ENCODE peak calls at places on chromosomes 16 and 17, in six cellular contexts. E is stomach, S is lower lobe of right lung, R is cardiac fibroblast, T is fibroblast of pulmonary artery, C is heart right ventricle. F is an unnamed sample.

GRCh38 chr17:48542114-48542955 is 2.6 kb downstream of the HOXB2 start:
- DNase-seq in S (no peak), E (no peak), R (peak; percentile 66), T (peak; percentile 51), C (peak; percentile 21), F (no peak)

GRCh38 chr17:64994781-64995538 is 61.6 kb downstream of the GNA13 start:
- DNase-seq in E (no peak), C (no peak), R (no peak), T (no peak), S (no peak), F (no peak)

GRCh38 chr17:50908860-50909764 is 43.0 kb upstream of the TOB1 start:
- DNase-seq in S (peak; percentile 83), E (peak; percentile 95), R (no peak), T (no peak), C (peak; percentile 71), F (peak; percentile 83)

GRCh38 chr16:70685938-70686375 is at the start of gene MTSS2:
- DNase-seq in E (peak; percentile 83), R (peak; percentile 71), T (peak; percentile 83), S (peak; percentile 86), C (peak; percentile 89), F (peak; percentile 32)

GRCh38 chr17:82967268-82968032 is 112.0 kb upstream of the METRNL start:
- DNase-seq in R (no peak), E (no peak), S (no peak), T (no peak), C (no peak), F (no peak)

GRCh38 chr17:57817299-57817698 is 32.5 kb downstream of the MRPS23 start:
- DNase-seq in R (no peak), E (no peak), T (no peak), S (no peak), C (no peak), F (no peak)

GRCh38 chr16:53732296-53732929 is 28.5 kb downstream of the FTO start:
- DNase-seq in S (no peak), E (peak; percentile 53), C (no peak), R (no peak), T (peak; percentile 29), F (peak; percentile 88)

GRCh38 chr16:9003322-9003721 is 39.6 kb upstream of the USP7 start:
- DNase-seq in T (no peak), E (peak; percentile 86), C (no peak), R (no peak), S (peak; percentile 49), F (peak; percentile 92)

GRCh38 chr17:33778505-33779398 is 476.3 kb upstream of the CCL2 start:
- DNase-seq in E (peak; percentile 28), R (peak; percentile 67), C (no peak), S (no peak), T (peak; percentile 76), F (peak; percentile 30)

GRCh38 chr16:9607512-9608230 is 516.2 kb downstream of the HAPSTR1 start:
- DNase-seq in R (no peak), T (no peak), C (no peak), S (no peak), E (no peak), F (no peak)

GRCh38 chr16:85542548-85542927 is 70.6 kb upstream of the GSE1 start:
- DNase-seq in R (no peak), C (no peak), S (no peak), E (no peak), T (no peak), F (no peak)

GRCh38 chr17:70794757-70795156 is 625.4 kb downstream of the KCNJ2 start:
- DNase-seq in C (no peak), E (no peak), S (no peak), R (no peak), T (no peak), F (no peak)

GRCh38 chr16:14501331-14502255 is 128.5 kb downstream of the PARN start:
- DNase-seq in C (peak; percentile 83), R (peak; percentile 95), T (peak; percentile 97), S (peak; percentile 83), E (peak; percentile 89), F (peak; percentile 80)

GRCh38 chr17:69810326-69811035 is 264.5 kb upstream of the KCNJ16 start:
- DNase-seq in S (no peak), E (no peak), C (no peak), R (peak; percentile 45), T (no peak), F (no peak)

GRCh38 chr16:64470916-64471315 is 650.9 kb downstream of the CDH11 start:
- DNase-seq in S (no peak), T (peak; percentile 21), C (no peak), E (no peak), R (peak; percentile 33), F (no peak)

GRCh38 chr16:15572329-15573001 is 70.5 kb downstream of the MARF1 start:
- DNase-seq in T (peak; percentile 66), R (peak; percentile 71), E (no peak), S (no peak), C (no peak), F (no peak)

GRCh38 chr17:6702567-6703215 is 10.5 kb downstream of the SLC13A5 start:
- DNase-seq in E (no peak), T (no peak), C (no peak), S (no peak), R (no peak), F (no peak)

GRCh38 chr17:78133971-78134898 is 3.7 kb downstream of the TMC8 start:
- DNase-seq in C (no peak), S (peak; percentile 80), R (peak; percentile 32), E (peak; percentile 76), T (peak; percentile 36), F (no peak)

GRCh38 chr17:78364436-78365281 is 4.8 kb upstream of the SOCS3 start:
- DNase-seq in R (no peak), T (no peak), C (no peak), E (no peak), S (no peak), F (no peak)

DNA sequence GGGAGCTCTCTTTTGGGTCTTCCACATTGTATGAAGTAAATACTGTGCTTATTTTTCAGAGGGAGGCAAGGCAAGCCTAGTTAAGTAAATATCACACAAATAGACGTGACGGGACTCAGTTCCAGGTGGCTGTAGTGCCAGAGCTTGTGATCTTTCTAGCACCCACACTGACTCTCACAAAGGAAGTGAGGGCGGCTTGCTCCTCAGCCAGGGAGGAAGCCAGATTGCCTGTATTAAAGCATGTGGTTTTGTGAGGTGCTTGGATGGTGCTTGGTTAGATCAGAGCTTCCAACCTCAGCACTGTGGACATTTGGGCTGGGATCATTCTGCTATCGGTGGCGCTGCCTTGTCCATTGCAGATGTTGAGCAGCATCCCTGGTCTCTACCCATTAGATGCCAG is 80.1 kb downstream of the VAT1L start:
- DNase-seq in E (no peak), S (no peak), T (no peak), R (no peak), C (no peak), F (no peak)
- TF ChIP-seq CTCF in E (no peak), S (no peak), T (no peak), R (no peak), C (no peak), F (no peak)

DNA sequence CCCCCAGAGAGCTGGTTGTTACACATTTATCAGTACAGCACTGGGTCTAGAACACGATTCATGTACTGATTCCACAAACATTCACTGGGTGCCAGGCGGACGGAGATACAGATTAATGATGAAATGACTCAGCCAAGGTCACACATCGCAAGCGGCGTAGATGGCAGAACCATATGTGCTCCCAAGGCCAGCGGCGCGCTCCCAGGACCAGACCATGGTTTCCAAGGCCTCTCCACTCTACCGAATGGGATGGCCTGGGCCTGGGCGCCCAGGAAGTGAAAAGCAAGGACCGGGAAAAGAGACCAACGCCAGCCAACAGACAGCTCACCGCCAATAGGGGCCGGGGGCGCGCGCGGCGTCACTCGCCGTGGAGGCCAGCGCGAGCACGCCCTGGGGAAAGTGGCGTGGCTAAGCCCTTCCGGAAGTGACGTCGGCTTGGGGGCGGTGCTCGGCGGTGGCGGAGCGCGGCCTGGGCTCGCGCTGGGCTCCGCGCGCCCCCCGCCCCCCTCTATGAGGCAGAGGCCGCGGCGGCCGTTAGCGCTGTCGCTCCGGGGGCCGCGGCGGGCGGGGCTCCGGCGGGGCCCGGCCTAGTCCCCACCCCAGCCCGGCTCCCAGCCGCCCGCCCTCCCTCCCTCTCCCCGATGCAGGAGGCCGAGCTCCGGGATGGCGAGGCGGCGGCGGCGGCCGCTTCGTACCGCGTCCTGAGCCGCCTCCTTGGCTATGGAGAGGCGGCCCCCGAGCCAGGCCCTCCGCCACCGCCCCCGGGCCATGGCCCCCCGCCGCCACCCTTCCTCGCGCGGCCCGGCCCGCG is at the start of gene SOCS7:
- DNase-seq in C (peak; percentile 97), R (peak; percentile 89), E (peak; percentile 94), T (peak; percentile 91), S (peak; percentile 96), F (peak; percentile 76)
- H3K4me3 ChIP-seq in C (peak within 1 kb of the TSS; percentile 89), R (peak within 1 kb of the TSS; percentile 78), E (peak within 1 kb of the TSS; percentile 77), T (peak within 1 kb of the TSS; percentile 71), S (peak within 1 kb of the TSS; percentile 86), F (peak within 1 kb of the TSS; percentile 73)

DNA sequence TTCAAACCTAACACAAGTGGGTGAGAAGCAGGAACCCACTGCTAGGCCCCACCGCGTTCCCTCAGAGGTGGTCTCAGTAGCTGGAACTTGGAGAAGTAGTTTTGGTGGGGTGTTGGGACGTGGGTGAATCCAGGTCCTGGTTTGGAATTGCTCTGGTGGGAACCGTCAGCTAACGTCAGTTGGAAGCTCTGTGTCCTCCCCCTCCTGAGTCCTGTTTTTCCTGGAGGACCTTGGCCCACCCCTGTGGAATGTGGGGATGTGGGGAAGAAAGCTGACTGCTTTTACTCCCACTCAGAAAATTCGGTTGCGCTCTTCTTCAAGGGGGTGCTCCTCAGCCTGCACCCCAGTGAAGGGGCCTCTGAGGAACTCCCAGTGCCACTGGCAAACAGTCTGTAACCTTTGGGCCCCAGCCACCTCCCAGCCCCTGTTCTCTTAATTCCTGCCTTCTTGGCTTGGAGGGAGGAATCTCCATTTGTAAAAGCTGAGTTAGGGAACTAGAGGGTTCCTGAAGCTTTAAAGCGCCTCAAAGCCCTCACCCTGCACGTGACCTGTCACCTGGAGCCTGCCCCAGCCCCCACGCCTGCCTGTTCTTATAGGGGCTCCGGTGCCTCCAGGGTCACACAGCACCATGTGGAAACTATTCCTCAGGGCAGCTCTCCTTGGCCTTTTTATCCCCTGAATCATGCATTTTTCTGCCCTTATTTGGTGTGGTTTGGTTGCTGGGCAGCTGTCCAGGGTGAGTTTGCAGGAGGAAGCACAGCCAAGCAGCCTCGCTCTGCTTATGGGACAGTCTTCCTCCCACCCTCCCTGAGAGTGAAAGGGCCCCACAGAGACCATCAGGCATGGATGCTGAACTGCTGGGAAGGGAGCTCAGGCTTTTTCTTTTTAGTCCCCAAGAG is 16.2 kb upstream of the NAGLU start:
- DNase-seq in E (peak; percentile 77), T (peak; percentile 99), R (peak; percentile 99), S (peak; percentile 73), C (peak; percentile 85), F (peak; percentile 69)
- TF ChIP-seq CTCF in E (no peak), T (no peak), R (no peak), S (no peak), C (no peak), F (no peak)

GRCh38 chr16:24114876-24115275 is 141.3 kb upstream of the CACNG3 start:
- DNase-seq in R (no peak), E (no peak), C (no peak), T (no peak), S (no peak), F (no peak)
- H3K4me3 ChIP-seq in R (no peak overlapping the region), E (no peak overlapping the region), C (no peak overlapping the region), T (no peak overlapping the region), S (no peak overlapping the region), F (no peak overlapping the region)